ENCODE peak calls at places on chromosome 21, in four cellular contexts. W, R, E and I are unnamed samples.

GRCh38 chr21:35232545-35233176 is 183.6 kb upstream of the RUNX1 start:
- DNase-seq in W (peak), R (no peak), E (no peak), I (peak)

GRCh38 chr21:19771881-19772280 is 1226.3 kb upstream of the NCAM2 start:
- DNase-seq in W (no peak), R (no peak), E (no peak), I (no peak)

GRCh38 chr21:43361127-43361492 is 65.8 kb downstream of the SIK1 start:
- DNase-seq in W (no peak), R (no peak), E (no peak), I (no peak)

GRCh38 chr21:34022557-34023335 is 50.6 kb upstream of the MRPS6 start:
- DNase-seq in W (peak), R (no peak), E (no peak), I (peak)

GRCh38 chr21:42338730-42339715 is 11.8 kb downstream of the TFF2 start:
- DNase-seq in W (no peak), R (no peak), E (no peak), I (no peak)

GRCh38 chr21:36509966-36510742 is 30.2 kb upstream of the CLDN14 start:
- DNase-seq in W (no peak), R (no peak), E (no peak), I (no peak)

GRCh38 chr21:42632771-42633690 is 20.4 kb upstream of the PDE9A start:
- DNase-seq in W (no peak), R (no peak), E (no peak), I (no peak)

GRCh38 chr21:22076471-22076870 is 1078.3 kb downstream of the NCAM2 start:
- DNase-seq in W (no peak), R (no peak), E (no peak), I (no peak)

GRCh38 chr21:25457411-25457810 is 149.9 kb downstream of the MRPL39 start:
- DNase-seq in W (peak), R (no peak), E (no peak), I (peak)

GRCh38 chr21:37907076-37907475 is 9.2 kb downstream of the KCNJ6 start:
- DNase-seq in W (no peak), R (no peak), E (no peak), I (no peak)

GRCh38 chr21:39575778-39576177 is 37.0 kb upstream of the B3GALT5 start:
- DNase-seq in W (peak), R (no peak), E (no peak), I (peak)

GRCh38 chr21:46150491-46151121 is 4.8 kb downstream of the FTCD start:
- DNase-seq in W (no peak), R (no peak), E (no peak), I (no peak)

GRCh38 chr21:36803051-36803709 is 104.3 kb downstream of the SIM2 start:
- DNase-seq in W (no peak), R (no peak), E (peak), I (no peak)

GRCh38 chr21:17250651-17251294 is 262.1 kb upstream of the CXADR start:
- DNase-seq in W (no peak), R (no peak), E (no peak), I (no peak)

GRCh38 chr21:39048064-39048463 is 135.2 kb downstream of the PSMG1 start:
- DNase-seq in W (peak), R (no peak), E (no peak), I (no peak)

GRCh38 chr21:41631564-41632461 is 123.9 kb upstream of the TMPRSS2 start:
- DNase-seq in W (peak), R (no peak), E (no peak), I (peak)

GRCh38 chr21:42392731-42393442 is 3.0 kb downstream of the TMPRSS3 start:
- DNase-seq in W (peak), R (no peak), E (no peak), I (no peak)

GRCh38 chr21:46127239-46128105 is 27.9 kb downstream of the FTCD start:
- DNase-seq in W (no peak), R (no peak), E (no peak), I (no peak)

GRCh38 chr21:42833439-42833815 is 45.9 kb downstream of the WDR4 start:
- DNase-seq in W (peak), R (no peak), E (no peak), I (no peak)

GRCh38 chr21:17529648-17530047 is 16.8 kb downstream of the CXADR start:
- DNase-seq in W (no peak), R (no peak), E (no peak), I (no peak)

GRCh38 chr21:35940074-35940927 is 120.0 kb downstream of the SETD4 start:
- DNase-seq in W (peak), R (no peak), E (peak), I (peak)

GRCh38 chr21:44697811-44698734 is 1.1 kb downstream of the KRTAP10-12 start:
- DNase-seq in W (no peak), R (no peak), E (no peak), I (no peak)